ENCODE peak calls at places on chromosomes 3 and 15, in six cellular contexts. L is GM23338, F is astrocyte of the cerebellum, T is endodermal cell, I is left ventricle myocardium inferior, W is colonic mucosa. R is an unnamed sample.

GRCh38 chr15:88985547-88986393 is 72.6 kb upstream of the MFGE8 start:
- DNase-seq in L (peak; percentile 96), F (no peak), T (peak; percentile 88), I (no peak), W (no peak), R (no peak)

GRCh38 chr15:38996111-38996541 is 431.5 kb upstream of the RASGRP1 start:
- DNase-seq in L (no peak), F (peak; percentile 79), T (no peak), I (no peak), W (no peak), R (no peak)

GRCh38 chr3:187521546-187521945 is 148.6 kb downstream of the SST start:
- DNase-seq in L (no peak), F (no peak), T (no peak), I (no peak), W (no peak), R (no peak)

GRCh38 chr15:88021601-88022000 is 234.9 kb downstream of the NTRK3 start:
- DNase-seq in L (no peak), F (no peak), T (no peak), I (no peak), W (no peak), R (no peak)

GRCh38 chr15:80641384-80641783 is 53.7 kb upstream of the ABHD17C start:
- DNase-seq in L (no peak), F (no peak), T (no peak), I (no peak), W (no peak), R (no peak)

GRCh38 chr3:13419356-13420050 is 619 bp downstream of the NUP210 start:
- DNase-seq in L (peak; percentile 61), F (no peak), T (peak; percentile 80), I (peak; percentile 52), W (no peak), R (no peak)

GRCh38 chr3:141011511-141012262 is 39.5 kb upstream of the SPSB4 start:
- DNase-seq in L (peak; percentile 95), F (peak; percentile 18), T (peak; percentile 97), I (peak; percentile 82), W (peak; percentile 67), R (peak; percentile 15)

GRCh38 chr15:74992619-74993018 is 2.7 kb upstream of the SCAMP5 start:
- DNase-seq in L (no peak), F (no peak), T (no peak), I (no peak), W (no peak), R (no peak)

GRCh38 chr3:137988152-137988551 is 21.8 kb upstream of the CLDN18 start:
- DNase-seq in L (no peak), F (no peak), T (no peak), I (no peak), W (peak; percentile 35), R (peak; percentile 11)

GRCh38 chr3:128274837-128275236 is 121.6 kb downstream of the EEFSEC start:
- DNase-seq in L (no peak), F (peak; percentile 94), T (peak; percentile 74), I (no peak), W (no peak), R (no peak)

GRCh38 chr3:52554026-52554755 is 17.8 kb downstream of the UQCC5 start:
- DNase-seq in L (no peak), F (no peak), T (no peak), I (no peak), W (no peak), R (no peak)

GRCh38 chr15:67120839-67121540 is 55.6 kb downstream of the SMAD3 start:
- DNase-seq in L (no peak), F (peak; percentile 73), T (no peak), I (peak; percentile 91), W (peak; percentile 84), R (no peak)

GRCh38 chr15:36644156-36644896 is 64.9 kb downstream of the CDIN1 start:
- DNase-seq in L (no peak), F (no peak), T (no peak), I (no peak), W (no peak), R (no peak)

GRCh38 chr3:48561045-48561736 is 2.4 kb downstream of the UCN2 start:
- DNase-seq in L (peak; percentile 92), F (no peak), T (peak; percentile 91), I (peak; percentile 65), W (peak; percentile 38), R (no peak)

GRCh38 chr15:82928711-82929110 is 23.8 kb downstream of the HOMER2 start:
- DNase-seq in L (no peak), F (no peak), T (no peak), I (no peak), W (no peak), R (no peak)

GRCh38 chr3:43696881-43697280 is 6.1 kb downstream of the ABHD5 start:
- DNase-seq in L (no peak), F (no peak), T (no peak), I (no peak), W (no peak), R (no peak)
- H3K4me3 ChIP-seq in L (no peak overlapping the region), F (no peak overlapping the region), T (no peak overlapping the region), I (no peak overlapping the region), W (no peak overlapping the region), R (no peak overlapping the region)

GRCh38 chr3:81752604-81753003 is 8.8 kb downstream of the GBE1 start:
- DNase-seq in L (no peak), F (no peak), T (no peak), I (no peak), W (no peak), R (peak; percentile 26)
- TF ChIP-seq CTCF in L (no peak), F (no peak), T (no peak), I (no peak), W (no peak), R (no peak)

DNA sequence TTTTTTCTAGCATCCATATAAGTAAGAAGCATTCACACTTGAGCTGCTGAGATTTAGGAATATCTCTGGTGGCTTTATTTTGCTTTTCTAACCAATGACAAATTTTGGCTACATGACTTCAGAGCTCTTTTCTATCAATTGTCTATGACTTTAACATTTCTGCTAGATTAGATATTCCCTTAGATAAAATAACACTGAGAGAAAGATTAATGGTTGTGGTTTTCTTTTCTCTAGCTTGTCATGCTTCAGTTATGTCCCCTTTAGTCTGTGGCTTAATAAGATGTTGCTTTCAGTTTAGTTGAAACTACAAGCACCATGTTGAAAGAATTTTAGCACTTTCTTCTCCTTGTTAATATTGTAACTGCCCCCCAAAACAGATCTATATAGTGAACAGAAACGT is 665.6 kb upstream of the CCDC54 start:
- DNase-seq in L (no peak), F (peak; percentile 55), T (no peak), I (no peak), W (no peak), R (no peak)
- H3K4me3 ChIP-seq in L (no peak overlapping the region), F (no peak overlapping the region), T (no peak overlapping the region), I (no peak overlapping the region), W (no peak overlapping the region), R (no peak overlapping the region)

GRCh38 chr15:93068581-93069199 is 20.3 kb downstream of the RGMA start:
- DNase-seq in L (no peak), F (no peak), T (no peak), I (no peak), W (no peak), R (no peak)

GRCh38 chr15:93065641-93066045 is 23.4 kb downstream of the RGMA start:
- DNase-seq in L (no peak), F (no peak), T (no peak), I (no peak), W (no peak), R (no peak)

GRCh38 chr15:93066834-93067648 is 22.0 kb downstream of the RGMA start:
- DNase-seq in L (no peak), F (no peak), T (no peak), I (no peak), W (no peak), R (no peak)

GRCh38 chr15:93066103-93066725 is 22.8 kb downstream of the RGMA start:
- DNase-seq in L (no peak), F (no peak), T (no peak), I (no peak), W (no peak), R (no peak)

DNA sequence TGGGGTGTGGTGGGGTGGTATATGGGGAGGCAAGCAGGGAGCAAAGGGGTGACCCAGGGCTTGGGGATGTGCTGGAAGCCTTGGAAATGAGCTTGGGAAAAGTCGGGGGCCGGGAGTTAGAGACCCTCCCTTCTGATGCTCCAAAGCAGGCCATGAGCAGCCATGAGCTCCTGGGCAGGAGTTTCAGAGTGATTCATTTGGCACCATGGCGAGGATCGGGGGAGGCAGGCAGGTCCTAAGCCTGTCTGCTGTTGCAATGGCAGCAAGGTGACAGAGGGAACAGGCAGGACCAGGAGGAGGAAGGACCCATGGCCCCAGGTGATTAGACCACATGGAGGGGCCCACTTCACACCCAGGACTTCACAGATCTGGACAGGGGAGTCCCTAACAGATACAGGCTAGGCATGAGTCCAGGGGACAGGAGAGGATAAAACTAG is 21.3 kb downstream of the RGMA start:
- DNase-seq in L (no peak), F (no peak), T (no peak), I (no peak), W (no peak), R (no peak)
- TF ChIP-seq CTCF in L (no peak), F (no peak), T (no peak), I (no peak), W (no peak), R (no peak)

GRCh38 chr15:78050441-78050809 is 27.1 kb downstream of the TBC1D2B start:
- DNase-seq in L (no peak), F (no peak), T (no peak), I (no peak), W (no peak), R (no peak)
- H3K4me3 ChIP-seq in L (no peak overlapping the region), F (no peak overlapping the region), T (peak overlapping the region; percentile 57), I (no peak overlapping the region), W (no peak overlapping the region), R (no peak overlapping the region)

DNA sequence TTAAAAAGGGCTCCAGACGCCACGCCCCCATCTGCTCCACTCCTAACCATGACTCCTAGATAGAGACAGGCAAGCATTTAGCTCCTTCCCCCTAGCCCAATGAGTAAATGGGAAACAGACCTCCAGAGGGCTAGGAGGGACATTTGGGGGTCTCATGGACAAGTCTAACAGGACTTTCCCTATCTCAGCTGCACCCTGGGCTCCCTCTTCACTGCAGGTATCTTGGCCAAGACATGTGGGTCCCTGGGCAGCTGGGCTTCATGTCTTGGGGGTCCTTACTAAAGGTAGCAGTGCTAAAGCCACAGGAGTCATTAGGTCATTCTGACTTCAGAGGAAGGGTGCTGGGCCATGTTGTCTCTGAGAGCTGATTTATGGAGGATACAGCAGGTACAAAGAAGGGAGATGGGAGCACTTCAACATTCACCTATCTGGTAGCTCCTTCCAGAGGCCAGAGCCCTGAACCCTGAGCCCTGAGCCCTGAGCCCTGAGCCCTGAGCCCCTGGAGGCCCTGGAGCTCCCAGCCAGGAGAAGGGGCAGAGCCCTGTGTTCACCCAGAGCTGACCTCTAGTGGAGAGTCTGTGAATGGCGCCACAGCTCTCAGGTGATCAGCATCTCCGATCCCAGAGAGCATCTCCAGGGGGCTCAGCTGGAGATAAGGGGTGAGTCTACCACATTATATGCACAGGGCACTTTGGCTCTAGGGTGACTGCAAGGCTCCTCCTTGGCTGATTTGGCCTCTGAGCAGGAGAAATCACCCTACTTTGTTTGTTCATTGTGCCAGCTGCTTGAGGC is 40.1 kb upstream of the EPHB1 start:
- DNase-seq in L (peak; percentile 76), F (no peak), T (peak; percentile 92), I (peak; percentile 31), W (peak; percentile 33), R (no peak)
- TF ChIP-seq CTCF in L (peak; percentile 80), F (peak; percentile 77), T (peak; percentile 87), I (peak; percentile 68), W (peak; percentile 51), R (peak; percentile 78)

GRCh38 chr3:126983276-126983652 is 349 bp downstream of the PLXNA1 start:
- DNase-seq in L (no peak), F (no peak), T (no peak), I (no peak), W (no peak), R (no peak)
- H3K4me3 ChIP-seq in L (peak overlapping the region; percentile 72), F (peak overlapping the region; percentile 74), T (no peak overlapping the region), I (peak overlapping the region; percentile 85), W (peak overlapping the region; percentile 93), R (peak overlapping the region; percentile 60)

GRCh38 chr15:79540551-79540950 is 108.4 kb downstream of the MINAR1 start:
- DNase-seq in L (peak; percentile 47), F (no peak), T (no peak), I (no peak), W (no peak), R (no peak)
- TF ChIP-seq CTCF in L (peak; percentile 11), F (no peak), T (peak; percentile 67), I (no peak), W (no peak), R (no peak)